ENCODE peak calls at places on chromosomes 12 and 14, in seven cellular contexts. C, U, A, F, Q, K and Z are unnamed samples.

GRCh38 chr12:91594715-91595114 is 412.1 kb upstream of the DCN start:
- DNase-seq in C (no peak), U (no peak), A (no peak), F (no peak), Q (no peak), K (no peak), Z (no peak)

GRCh38 chr14:90556050-90556477 is 159.2 kb downstream of the CALM1 start:
- DNase-seq in C (peak), U (no peak), A (no peak), F (peak), Q (no peak), K (no peak), Z (no peak)

GRCh38 chr12:69447892-69448291 is 22.3 kb upstream of the FRS2 start:
- DNase-seq in C (no peak), U (no peak), A (no peak), F (no peak), Q (no peak), K (no peak), Z (no peak)

GRCh38 chr12:4648099-4648498 is 752 bp downstream of the AKAP3 start:
- DNase-seq in C (no peak), U (no peak), A (no peak), F (no peak), Q (no peak), K (no peak), Z (no peak)

GRCh38 chr14:71554323-71554722 is 377.9 kb upstream of the RGS6 start:
- DNase-seq in C (no peak), U (no peak), A (no peak), F (no peak), Q (no peak), K (no peak), Z (no peak)

GRCh38 chr12:42886160-42886559 is 296.6 kb upstream of the PRICKLE1 start:
- DNase-seq in C (no peak), U (no peak), A (no peak), F (no peak), Q (no peak), K (no peak), Z (no peak)

GRCh38 chr12:87816186-87816585 is 213.0 kb downstream of the C12orf50 start:
- DNase-seq in C (no peak), U (no peak), A (peak), F (no peak), Q (no peak), K (no peak), Z (no peak)

GRCh38 chr14:102201369-102201748 is 61.7 kb downstream of the WDR20 start:
- DNase-seq in C (no peak), U (no peak), A (no peak), F (no peak), Q (no peak), K (no peak), Z (no peak)

GRCh38 chr12:57164966-57165365 is 17.5 kb upstream of the LRP1-AS start:
- DNase-seq in C (no peak), U (no peak), A (no peak), F (no peak), Q (no peak), K (no peak), Z (no peak)

GRCh38 chr14:69615471-69616407 is 4.3 kb downstream of the SUSD6 start:
- DNase-seq in C (peak), U (no peak), A (peak), F (peak), Q (no peak), K (peak), Z (peak)

GRCh38 chr14:106691601-106692291 is 1165.4 kb downstream of the TMEM121 start:
- DNase-seq in C (no peak), U (peak), A (no peak), F (peak), Q (no peak), K (no peak), Z (no peak)